ENCODE peak calls at places on chromosomes 4 and X, in six cellular contexts. C, I, A, G, U and P are unnamed samples.

GRCh38 chr4:68182382-68182820 is 52.7 kb upstream of the TMPRSS11F start:
- DNase-seq in C (no peak), I (no peak), A (peak), G (no peak), U (no peak), P (no peak)

GRCh38 chr4:39032218-39033085 is at the start of gene TMEM156:
- DNase-seq in C (peak), I (peak), A (no peak), G (no peak), U (peak), P (peak)

GRCh38 chrX:65755786-65756185 is 88.3 kb downstream of the MSN start:
- DNase-seq in C (peak), I (no peak), A (no peak), G (no peak), U (no peak), P (no peak)

GRCh38 chrX:123736333-123736921 is 3.6 kb upstream of the THOC2 start:
- DNase-seq in C (no peak), I (peak), A (no peak), G (no peak), U (peak), P (no peak)

GRCh38 chr4:41256740-41257256 is at the start of gene UCHL1:
- DNase-seq in C (no peak), I (peak), A (peak), G (peak), U (peak), P (peak)

GRCh38 chr4:6448476-6449170 is 23.8 kb downstream of the PPP2R2C start:
- DNase-seq in C (no peak), I (no peak), A (no peak), G (no peak), U (no peak), P (no peak)

GRCh38 chr4:81472249-81473085 is 760 bp upstream of the RASGEF1B start:
- DNase-seq in C (peak), I (peak), A (no peak), G (peak), U (peak), P (peak)

GRCh38 chrX:53291596-53291995 is 10.2 kb upstream of the IQSEC2 start:
- DNase-seq in C (no peak), I (no peak), A (no peak), G (no peak), U (no peak), P (no peak)

GRCh38 chr4:10534820-10535219 is 77.6 kb upstream of the ZNF518B start:
- DNase-seq in C (no peak), I (no peak), A (no peak), G (no peak), U (no peak), P (no peak)

GRCh38 chr4:119118397-119118796 is 17.2 kb upstream of the MYOZ2 start:
- DNase-seq in C (no peak), I (peak), A (no peak), G (no peak), U (no peak), P (peak)

GRCh38 chr4:80586716-80587115 is 251.2 kb downstream of the CFAP299 start:
- DNase-seq in C (no peak), I (no peak), A (no peak), G (no peak), U (no peak), P (no peak)

GRCh38 chr4:141080668-141081067 is 52.6 kb downstream of the RNF150 start:
- DNase-seq in C (no peak), I (no peak), A (no peak), G (no peak), U (no peak), P (no peak)

GRCh38 chr4:84691170-84691691 is 108.3 kb downstream of the CDS1 start:
- DNase-seq in C (peak), I (peak), A (no peak), G (peak), U (peak), P (peak)

GRCh38 chrX:19627081-19627480 is 111.8 kb upstream of the MAP3K15 start:
- DNase-seq in C (no peak), I (no peak), A (no peak), G (no peak), U (no peak), P (no peak)

GRCh38 chr4:7942019-7942556 is 2.4 kb upstream of the AFAP1 start:
- DNase-seq in C (no peak), I (no peak), A (no peak), G (no peak), U (no peak), P (no peak)

GRCh38 chrX:110847334-110847733 is 51.7 kb upstream of the CHRDL1 start:
- DNase-seq in C (peak), I (peak), A (no peak), G (peak), U (peak), P (peak)

GRCh38 chr4:26087108-26087507 is 173.1 kb downstream of the SMIM20 start:
- DNase-seq in C (no peak), I (peak), A (no peak), G (no peak), U (no peak), P (no peak)

GRCh38 chrX:40831750-40832149 is 96.4 kb upstream of the MED14 start:
- DNase-seq in C (no peak), I (no peak), A (no peak), G (no peak), U (no peak), P (no peak)

DNA sequence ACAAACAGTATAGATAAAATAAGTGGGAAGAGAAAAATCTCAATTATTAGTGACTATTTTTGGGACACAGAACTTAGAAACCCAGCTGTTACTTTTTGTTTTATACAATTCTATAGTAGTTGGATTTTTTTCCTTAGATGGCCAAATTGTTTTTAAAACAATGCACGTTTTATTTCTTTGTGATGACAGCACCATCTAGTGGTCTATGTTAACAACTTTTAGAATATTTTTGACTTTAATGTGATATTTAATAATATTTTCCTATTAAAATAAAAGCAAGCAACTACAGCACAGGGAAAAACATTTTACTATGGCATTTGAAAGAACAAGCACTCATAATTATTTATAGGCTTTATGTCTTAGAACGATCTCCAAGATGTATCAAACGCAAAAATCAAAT is 5.6 kb upstream of the SMIM31 start:
- DNase-seq in C (peak), I (peak), A (no peak), G (peak), U (no peak), P (peak)
- TF ChIP-seq CTCF in C (peak), I (peak), A (peak), G (peak), U (peak), P (peak)

GRCh38 chr4:17546678-17547077 is 30.3 kb upstream of the LAP3 start:
- DNase-seq in C (no peak), I (no peak), A (no peak), G (no peak), U (no peak), P (no peak)

GRCh38 chr4:17545374-17546140 is 30.6 kb downstream of the CLRN2 start:
- DNase-seq in C (no peak), I (no peak), A (no peak), G (no peak), U (no peak), P (no peak)

GRCh38 chr4:17546222-17546621 is 30.8 kb upstream of the LAP3 start:
- DNase-seq in C (no peak), I (no peak), A (no peak), G (no peak), U (no peak), P (no peak)

GRCh38 chr4:17544205-17544604 is 29.2 kb downstream of the CLRN2 start:
- DNase-seq in C (no peak), I (peak), A (no peak), G (no peak), U (no peak), P (peak)

GRCh38 chr4:17544831-17545234 is 29.9 kb downstream of the CLRN2 start:
- DNase-seq in C (no peak), I (peak), A (no peak), G (no peak), U (no peak), P (peak)
- TF ChIP-seq CTCF in C (no peak), I (no peak), A (no peak), G (no peak), U (no peak), P (no peak)

GRCh38 chrX:130555757-130556156 is 154.0 kb downstream of the RBMX2 start:
- DNase-seq in C (no peak), I (no peak), A (no peak), G (no peak), U (no peak), P (no peak)
- TF ChIP-seq CTCF in C (no peak), I (no peak), A (no peak), G (no peak), U (no peak), P (no peak)

GRCh38 chr4:133320576-133321170 is 171.6 kb downstream of the PCDH10 start:
- DNase-seq in C (peak), I (peak), A (no peak), G (peak), U (peak), P (peak)
- TF ChIP-seq CTCF in C (peak), I (peak), A (peak), G (peak), U (peak), P (peak)